ENCODE peak calls at places on chromosomes 12 and 14, in four cellular contexts. Z, U, N and T are unnamed samples. For H3K4me1 and H3K36me3, the result is how much of the 10 kb centered on the place peaks cover.

GRCh38 chr14:67533754-67534085 is 630 bp downstream of the PLEKHH1 start:
- DNase-seq in U (no peak), Z (no peak), N (peak), T (no peak)

GRCh38 chr14:61754627-61755381 is 7.4 kb upstream of the SNAPC1 start:
- DNase-seq in U (peak), N (peak), Z (no peak), T (no peak)

GRCh38 chr14:63759454-63759853 is 31.6 kb upstream of the SGPP1 start:
- DNase-seq in Z (no peak), U (peak), N (no peak), T (no peak)

GRCh38 chr14:66600416-66600815 is 92.5 kb downstream of the GPHN start:
- DNase-seq in Z (no peak), U (peak), N (peak), T (no peak)

GRCh38 chr14:75711796-75712211 is 50.8 kb downstream of the TTLL5 start:
- DNase-seq in U (peak), N (peak), Z (peak), T (peak)

GRCh38 chr12:52156757-52157565 is 34.9 kb downstream of the KRT80 start:
- DNase-seq in Z (peak), N (peak), U (peak), T (peak)

GRCh38 chr12:123944696-123945095 is 27.9 kb downstream of the CCDC92 start:
- DNase-seq in N (no peak), Z (no peak), U (no peak), T (no peak)

GRCh38 chr12:16385779-16386646 is 38.6 kb downstream of the MGST1 start:
- DNase-seq in Z (peak), N (peak), U (peak), T (no peak)

GRCh38 chr12:48995061-48995879 is 3.9 kb downstream of the DDN start:
- DNase-seq in Z (peak), U (peak), N (peak), T (peak)

GRCh38 chr14:95993768-95994592 is 45.2 kb upstream of the C14orf132 start:
- DNase-seq in N (peak), U (peak), Z (peak), T (no peak)

GRCh38 chr12:131218291-131219172 is 264.8 kb downstream of the ADGRD1 start:
- DNase-seq in Z (peak), N (peak), U (no peak), T (no peak)

GRCh38 chr12:127381043-127381668 is 885.8 kb upstream of the TMEM132C start:
- DNase-seq in U (peak), Z (peak), N (peak), T (no peak)

GRCh38 chr12:106078358-106079025 is 60.3 kb downstream of the NUAK1 start:
- DNase-seq in Z (peak), U (peak), N (peak), T (peak)

GRCh38 chr14:63939006-63939270 is 86.1 kb downstream of the SYNE2 start:
- DNase-seq in U (no peak), Z (no peak), N (no peak), T (no peak)

GRCh38 chr12:123889000-123889399 is 83.6 kb downstream of the CCDC92 start:
- DNase-seq in U (no peak), N (no peak), Z (no peak), T (no peak)

GRCh38 chr12:54159140-54159539 is 29.6 kb downstream of the SMUG1 start:
- DNase-seq in N (no peak), Z (peak), U (peak), T (no peak)

GRCh38 chr12:106861984-106862894 is 87.8 kb downstream of the RIC8B start:
- DNase-seq in Z (no peak), N (peak), U (peak), T (no peak)

GRCh38 chr12:97784904-97785303 is 322.3 kb downstream of the RMST start:
- DNase-seq in Z (no peak), U (no peak), N (no peak), T (no peak)

GRCh38 chr14:66206554-66206953 is 279.6 kb upstream of the CCDC196 start:
- DNase-seq in Z (no peak), U (no peak), N (no peak), T (no peak)

GRCh38 chr14:52877628-52878027 is 73.2 kb downstream of the FERMT2 start:
- DNase-seq in N (no peak), Z (no peak), U (peak), T (no peak)

GRCh38 chr12:109625131-109625559 is 51.6 kb downstream of the MVK start:
- DNase-seq in Z (no peak), U (peak), N (peak), T (no peak)

GRCh38 chr14:36785511-36785910 is 123.9 kb downstream of the PAX9 start:
- DNase-seq in U (no peak), N (no peak), Z (no peak), T (no peak)

GRCh38 chr12:70603044-70603443 is 34.2 kb downstream of the PTPRB start:
- DNase-seq in N (peak), Z (no peak), U (no peak), T (no peak)

GRCh38 chr14:100394886-100395672 is 71.9 kb downstream of the SLC25A47 start:
- DNase-seq in U (no peak), Z (no peak), N (no peak), T (no peak)
- H3K4me1 ChIP-seq in U (under half), Z (under half), N (under half), T (under half)

GRCh38 chr12:79590751-79591150 is 100.0 kb downstream of the PAWR start:
- DNase-seq in N (no peak), Z (no peak), U (no peak), T (no peak)
- H3K36me3 ChIP-seq in N (under half), Z (under half), U (under half), T (under half)

GRCh38 chr14:105090493-105091334 is 25.5 kb upstream of the GPR132 start:
- DNase-seq in U (peak), N (peak), Z (peak), T (peak)

GRCh38 chr14:105089746-105090492 is 24.7 kb upstream of the GPR132 start:
- DNase-seq in N (no peak), Z (no peak), U (no peak), T (no peak)

GRCh38 chr14:105092912-105093425 is 27.7 kb upstream of the GPR132 start:
- DNase-seq in U (peak), N (peak), Z (peak), T (peak)

GRCh38 chr14:105092124-105092911 is 27.1 kb upstream of the GPR132 start:
- DNase-seq in Z (peak), U (no peak), N (peak), T (peak)

GRCh38 chr14:105091335-105092123 is 26.3 kb upstream of the GPR132 start:
- DNase-seq in Z (peak), N (peak), U (peak), T (peak)
- H3K4me1 ChIP-seq in Z (under half), N (under half), U (under half), T (half or more)

DNA sequence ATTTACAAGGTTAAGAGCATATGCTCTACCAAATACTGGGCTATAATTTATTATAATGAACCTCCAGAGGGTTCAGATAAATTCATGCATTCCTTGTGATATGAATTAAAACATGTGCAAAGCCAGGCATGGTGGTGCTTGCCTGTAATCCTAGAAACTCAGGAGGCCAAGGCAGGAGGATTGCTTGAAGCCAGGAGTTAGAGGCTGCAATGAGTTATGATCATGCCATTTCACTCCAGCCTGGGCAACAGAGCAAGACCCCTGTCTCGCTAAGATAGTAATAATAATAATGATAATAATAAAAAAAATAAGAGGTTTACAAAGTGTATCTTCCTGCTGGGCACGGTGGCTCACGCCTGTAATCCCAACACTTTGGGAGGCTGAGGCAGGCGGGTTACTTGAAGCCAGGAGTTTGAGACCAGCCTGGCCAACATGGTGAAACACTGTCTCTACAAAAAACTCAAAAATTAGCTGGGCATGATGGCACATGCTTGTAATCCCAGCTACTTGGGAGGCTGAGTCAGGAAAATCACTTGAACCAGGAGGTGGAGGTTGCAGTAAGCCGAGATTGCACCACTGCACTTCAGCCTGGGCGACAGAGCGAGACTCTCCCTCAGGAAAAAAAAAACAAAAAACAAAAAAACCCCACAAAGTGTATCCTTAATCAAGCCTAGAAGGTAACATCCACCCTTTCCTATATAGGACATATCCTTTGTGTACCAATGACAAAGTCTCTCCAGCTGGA is 7.3 kb upstream of the CS start:
- DNase-seq in Z (no peak), U (no peak), N (no peak), T (no peak)
- H3K36me3 ChIP-seq in Z (under half), U (under half), N (under half), T (half or more)

GRCh38 chr12:5691943-5692342 is 253.1 kb downstream of the ANO2 start:
- DNase-seq in Z (no peak), U (no peak), N (no peak), T (no peak)
- H3K4me1 ChIP-seq in Z (under half), U (under half), N (under half), T (under half)

GRCh38 chr12:122216445-122216844 is 9.4 kb downstream of the DIABLO start:
- DNase-seq in N (no peak), U (no peak), Z (no peak), T (no peak)

DNA sequence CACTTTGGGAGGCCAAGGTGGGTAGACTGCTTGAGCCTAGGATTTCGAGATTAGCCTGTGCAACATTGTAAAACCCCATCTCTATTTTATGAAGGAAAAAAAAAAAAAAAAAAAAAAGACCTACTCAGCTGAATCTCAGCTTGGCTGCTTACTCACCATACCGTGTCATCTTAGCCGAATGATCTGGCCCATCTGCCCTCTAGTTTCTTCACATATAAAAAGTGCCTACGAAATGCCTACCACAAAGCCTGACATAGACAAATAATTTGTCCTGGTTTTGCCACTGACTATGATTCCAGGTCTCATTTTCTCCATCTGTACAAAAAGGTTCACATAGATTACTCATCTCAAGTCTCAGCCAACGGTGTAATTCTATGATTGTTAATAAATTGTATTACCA is 10.1 kb downstream of the DIABLO start:
- DNase-seq in N (no peak), U (no peak), Z (no peak), T (no peak)
- H3K36me3 ChIP-seq in N (half or more), U (half or more), Z (under half), T (half or more)

DNA sequence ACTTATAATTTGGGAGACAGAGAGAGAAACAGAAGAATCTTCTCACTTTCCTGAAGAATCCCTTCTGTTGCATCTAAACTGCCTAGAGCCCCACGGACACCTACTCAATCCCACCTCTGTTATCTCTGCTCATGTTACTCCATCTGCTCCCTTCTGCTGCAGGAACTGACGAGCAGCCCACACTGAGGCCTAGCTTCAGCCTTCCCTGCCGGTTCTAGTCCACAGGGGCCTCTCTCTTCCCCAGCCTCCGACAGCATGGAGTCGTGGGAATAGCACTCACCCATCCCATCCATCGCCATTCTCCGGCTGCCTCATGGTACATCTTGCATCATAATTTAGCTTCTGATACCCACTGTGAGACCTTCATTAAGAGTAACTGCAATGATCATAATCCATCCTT is 4.0 kb downstream of the RAB15 start:
- DNase-seq in N (no peak), U (no peak), Z (no peak), T (no peak)
- H3K4me1 ChIP-seq in N (under half), U (under half), Z (under half), T (under half)